ENCODE peak calls at places on chromosomes 11 and 22, in four cellular contexts. Z is GM12878, B is GM12891, M is ovary. O is an unnamed sample.

GRCh38 chr11:64607381-64608259 is 16.6 kb downstream of the SLC22A12 start:
- DNase-seq in Z (no peak), M (peak), B (no peak), O (no peak)

GRCh38 chr11:92627615-92628201 is 341.7 kb upstream of the MTNR1B start:
- DNase-seq in M (no peak), Z (no peak), B (no peak), O (no peak)

GRCh38 chr11:501683-502287 is 5.3 kb downstream of the RNH1 start:
- DNase-seq in B (peak), M (no peak), Z (no peak), O (no peak)

GRCh38 chr11:23903044-23903704 is 593.7 kb upstream of the LUZP2 start:
- DNase-seq in Z (no peak), M (no peak), B (no peak), O (no peak)

GRCh38 chr11:64742940-64743590 is 877 bp downstream of the RASGRP2 start:
- DNase-seq in M (peak), Z (no peak), B (peak), O (no peak)

GRCh38 chr11:65448418-65449196 is 26.0 kb downstream of the NEAT1 start:
- DNase-seq in M (peak), Z (no peak), B (no peak), O (peak)

GRCh38 chr22:42296381-42296853 is 26.0 kb upstream of the TCF20 start:
- DNase-seq in M (peak), Z (no peak), B (no peak), O (no peak)

GRCh38 chr11:17275376-17276235 is 933 bp upstream of the NUCB2 start:
- DNase-seq in B (no peak), Z (no peak), M (no peak), O (no peak)

GRCh38 chr11:113721462-113722066 is 15.5 kb upstream of the TMPRSS5 start:
- DNase-seq in B (no peak), M (no peak), Z (no peak), O (no peak)

GRCh38 chr11:110432713-110433392 is 3.1 kb downstream of the FDX1 start:
- DNase-seq in B (no peak), M (no peak), Z (no peak), O (no peak)

GRCh38 chr22:41238570-41239442 is 1.9 kb downstream of the CHADL start:
- DNase-seq in Z (no peak), M (no peak), B (no peak), O (no peak)
- TF ChIP-seq POLR2A in Z (no peak), M (no peak), B (no peak), O (no peak)

DNA sequence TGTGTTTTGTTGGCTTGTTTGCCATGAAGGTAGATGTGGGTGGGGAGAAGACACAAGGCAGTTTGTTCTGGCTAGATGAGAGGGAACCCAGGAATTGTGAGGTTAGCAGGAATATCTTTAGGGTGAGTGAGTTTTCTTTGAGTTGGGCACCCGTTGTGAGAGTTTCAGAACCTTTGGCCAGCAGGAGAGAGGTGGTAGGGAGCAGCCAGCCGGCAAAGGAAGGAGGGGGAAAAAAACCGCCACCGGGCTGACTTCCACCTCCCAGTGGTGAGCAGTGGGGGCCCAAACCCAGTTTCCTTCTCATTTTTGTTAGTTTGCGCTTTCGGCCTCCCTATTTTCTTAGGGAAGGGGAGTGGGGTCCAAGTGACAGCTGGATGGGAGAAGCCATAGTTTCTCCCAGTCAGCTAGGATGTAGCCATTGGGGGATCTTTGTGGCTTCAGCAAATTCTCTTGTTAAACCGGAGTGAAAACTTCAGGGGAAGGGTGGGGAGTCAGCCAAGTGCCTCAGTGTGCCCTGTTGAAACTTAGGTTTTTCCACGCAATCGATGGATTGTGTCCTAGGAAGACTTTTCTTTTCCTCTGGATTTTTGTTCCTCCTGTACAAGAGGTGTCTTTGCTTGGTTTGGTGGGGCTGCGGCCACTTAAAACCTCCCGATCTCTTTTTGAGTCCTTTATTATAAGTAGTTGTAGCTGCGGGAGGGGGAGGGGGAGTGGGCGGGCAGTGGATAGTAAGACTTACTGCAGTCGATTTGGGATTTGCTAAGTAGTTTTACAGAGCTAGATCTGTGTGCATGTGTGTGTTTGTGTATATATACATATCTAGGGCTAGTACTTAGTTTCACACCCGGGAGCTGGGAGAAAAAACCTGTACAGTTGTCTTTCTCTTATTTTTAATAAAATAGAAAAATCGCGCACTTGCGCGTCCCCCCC is 1.1 kb upstream of the GCAT start:
- DNase-seq in Z (no peak), B (no peak), M (peak), O (no peak)
- TF ChIP-seq POLR2A in Z (no peak), B (no peak), M (no peak), O (no peak)

DNA sequence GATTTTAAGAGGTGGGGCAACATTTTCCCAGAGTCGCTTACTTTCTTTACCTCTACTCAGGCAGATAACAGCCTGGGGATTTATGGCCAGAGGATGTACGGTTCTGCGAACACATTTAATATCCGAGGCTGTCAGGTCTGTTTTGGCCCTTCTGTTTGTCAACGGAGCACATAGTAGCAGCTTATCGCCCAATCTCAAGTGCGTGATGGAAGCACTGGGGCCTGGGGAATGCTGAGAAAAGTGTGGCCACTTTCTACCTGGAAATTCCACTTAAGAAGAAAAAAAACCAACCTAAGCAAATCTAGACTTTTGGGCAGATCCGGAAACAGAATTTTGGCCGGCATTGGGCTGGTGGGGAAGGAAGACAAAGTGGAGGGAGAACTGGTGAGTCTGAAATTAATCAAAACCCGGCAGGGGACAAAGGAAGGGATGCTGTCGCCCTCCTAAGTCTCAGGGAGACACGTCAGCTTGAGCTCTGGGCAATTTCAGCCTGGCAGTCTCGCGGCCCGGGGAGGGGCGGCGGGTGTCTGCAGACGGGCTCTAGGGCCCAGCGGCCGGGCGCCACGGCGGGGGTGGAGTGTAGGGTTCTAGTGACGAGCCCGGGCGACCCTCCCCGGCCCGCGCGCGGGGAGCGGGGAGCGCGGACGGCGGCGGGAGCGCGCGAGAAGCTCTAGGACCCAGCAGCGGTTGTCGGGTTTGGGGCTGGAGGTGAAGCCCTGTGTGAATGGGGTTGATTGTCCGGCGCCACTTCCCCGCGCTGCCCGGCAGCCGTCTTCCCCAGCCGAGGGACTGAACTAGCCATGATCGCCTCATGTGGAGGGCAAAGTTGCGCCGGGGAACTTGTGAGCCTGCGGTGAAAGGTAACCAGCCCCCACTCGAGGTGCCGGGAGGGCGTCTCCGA is at the start of gene AMOTL1:
- DNase-seq in B (peak), Z (no peak), M (peak), O (peak)
- TF ChIP-seq POLR2A in B (no peak), Z (no peak), M (peak), O (no peak)

DNA sequence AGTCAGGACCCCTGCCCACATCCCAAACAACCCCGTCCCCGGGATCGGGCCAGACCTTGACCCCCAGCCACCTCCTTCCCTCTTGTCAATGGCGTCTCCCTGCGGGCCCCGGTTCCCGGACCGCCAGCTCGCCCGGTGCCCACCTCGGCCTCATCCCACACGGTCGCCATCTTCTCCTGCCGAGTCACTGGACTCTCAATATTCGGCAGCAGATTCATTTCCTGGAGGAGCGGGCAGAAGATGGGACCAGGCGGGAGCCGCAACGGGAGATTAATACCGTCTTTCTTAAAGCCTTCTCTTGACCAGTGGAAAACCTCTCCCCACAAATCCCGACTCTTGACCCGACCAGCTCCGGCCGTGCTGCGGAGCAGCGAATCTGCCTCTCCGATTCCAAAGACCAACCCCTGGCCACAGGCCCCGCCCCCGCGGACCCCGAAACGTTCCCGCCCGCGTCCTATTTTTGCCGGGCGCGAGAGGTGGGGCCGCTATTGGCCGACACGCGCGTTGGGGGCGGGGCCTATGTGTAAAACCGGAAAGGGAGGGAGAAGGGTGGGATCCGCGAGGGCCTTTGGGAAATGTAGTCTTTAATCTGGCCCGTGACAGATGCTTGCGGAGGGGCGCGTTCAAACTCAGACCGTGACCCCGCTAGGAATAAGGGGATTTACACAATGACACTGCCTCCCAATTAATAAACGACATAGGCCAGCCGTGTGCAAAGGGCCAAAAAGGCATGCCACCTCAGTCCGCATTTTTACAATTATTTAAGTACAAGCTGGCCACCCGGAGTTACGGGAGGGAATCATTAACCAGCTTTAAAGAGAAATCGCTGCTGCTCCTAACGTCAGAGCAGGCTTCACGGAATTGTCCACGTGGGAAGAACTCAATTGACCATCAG is at the start of gene PSMC3:
- DNase-seq in Z (peak), M (peak), B (peak), O (peak)
- TF ChIP-seq POLR2A in Z (peak), M (peak), B (peak), O (no peak)

DNA sequence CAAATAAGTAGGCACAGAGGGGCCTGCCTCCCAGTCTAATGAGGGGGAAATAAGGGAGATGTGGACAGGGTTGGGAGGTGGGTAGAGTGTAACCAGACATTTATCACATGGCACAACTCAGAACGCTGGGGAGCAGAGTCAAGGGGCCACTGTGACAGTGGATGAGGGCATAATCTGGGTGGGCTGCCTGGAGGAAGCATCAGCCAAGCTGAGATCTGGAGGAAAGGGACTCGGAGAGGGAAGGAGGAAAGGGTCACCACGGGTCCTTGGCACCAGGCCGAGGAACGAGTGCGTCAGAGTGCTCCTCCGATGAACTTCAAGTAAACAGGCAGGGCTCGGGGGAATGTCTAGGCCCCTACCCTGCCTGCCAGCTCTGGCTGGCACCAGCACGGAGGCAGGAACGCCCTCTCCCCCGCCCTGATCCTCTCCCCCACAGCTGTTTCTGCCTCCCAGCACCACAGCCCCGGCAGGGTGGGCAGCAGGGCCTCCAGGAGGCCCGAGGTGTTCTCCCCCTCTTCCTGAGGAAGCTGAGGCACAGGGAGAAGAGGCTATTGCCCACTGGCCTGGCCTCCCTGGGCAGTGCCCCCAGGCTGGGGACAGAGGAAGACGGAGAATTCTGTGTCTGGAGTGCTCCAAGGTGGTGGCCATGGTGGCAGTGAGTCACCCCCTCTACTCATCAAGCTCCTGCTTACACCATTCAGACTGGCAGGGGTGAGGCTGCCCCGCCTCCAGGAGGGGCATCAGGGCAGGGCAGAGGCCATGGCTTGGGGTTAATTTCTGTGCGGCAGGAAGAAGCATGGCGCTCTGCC is 4.2 kb downstream of the ALDH3B1 start:
- DNase-seq in Z (no peak), B (no peak), M (peak), O (peak)
- TF ChIP-seq POLR2A in Z (no peak), B (no peak), M (no peak), O (no peak)

GRCh38 chr11:78187366-78188011 is 937 bp downstream of the KCTD21 start:
- DNase-seq in B (no peak), Z (no peak), M (no peak), O (no peak)

GRCh38 chr11:78190374-78190773 is 1.7 kb downstream of the USP35 start:
- DNase-seq in B (no peak), M (peak), Z (peak), O (no peak)

GRCh38 chr11:78189851-78190250 is 1.1 kb downstream of the USP35 start:
- DNase-seq in B (no peak), Z (no peak), M (peak), O (no peak)

GRCh38 chr11:78188809-78189724 is at the start of gene USP35:
- DNase-seq in B (no peak), M (no peak), Z (no peak), O (no peak)

GRCh38 chr11:78188012-78188808 is at the start of gene KCTD21:
- DNase-seq in B (peak), Z (peak), M (peak), O (peak)
- TF ChIP-seq POLR2A in B (no peak), Z (peak), M (peak), O (no peak)

DNA sequence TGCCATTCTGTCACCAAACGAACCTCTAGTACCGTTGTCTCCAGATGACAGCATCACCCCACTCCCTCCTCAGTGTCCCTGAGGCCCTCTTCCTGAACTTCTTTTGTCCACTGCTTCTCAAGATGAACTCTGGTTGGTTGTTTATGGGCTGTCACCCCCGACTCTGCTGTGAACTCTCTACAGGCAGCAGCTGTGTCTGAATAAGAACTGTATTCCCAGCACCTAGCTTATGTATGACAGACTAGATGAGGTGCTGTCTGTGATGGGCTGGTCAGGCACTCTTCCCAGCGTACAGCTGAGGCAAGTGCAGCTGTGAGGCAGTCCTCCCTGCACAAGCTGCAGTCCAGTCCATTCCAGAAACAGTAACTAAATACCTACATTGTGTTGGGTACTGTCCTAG is 111.4 kb upstream of the PITPNB start:
- DNase-seq in Z (no peak), M (no peak), B (no peak), O (no peak)
- TF ChIP-seq POLR2A in Z (no peak), M (no peak), B (no peak), O (no peak)

DNA sequence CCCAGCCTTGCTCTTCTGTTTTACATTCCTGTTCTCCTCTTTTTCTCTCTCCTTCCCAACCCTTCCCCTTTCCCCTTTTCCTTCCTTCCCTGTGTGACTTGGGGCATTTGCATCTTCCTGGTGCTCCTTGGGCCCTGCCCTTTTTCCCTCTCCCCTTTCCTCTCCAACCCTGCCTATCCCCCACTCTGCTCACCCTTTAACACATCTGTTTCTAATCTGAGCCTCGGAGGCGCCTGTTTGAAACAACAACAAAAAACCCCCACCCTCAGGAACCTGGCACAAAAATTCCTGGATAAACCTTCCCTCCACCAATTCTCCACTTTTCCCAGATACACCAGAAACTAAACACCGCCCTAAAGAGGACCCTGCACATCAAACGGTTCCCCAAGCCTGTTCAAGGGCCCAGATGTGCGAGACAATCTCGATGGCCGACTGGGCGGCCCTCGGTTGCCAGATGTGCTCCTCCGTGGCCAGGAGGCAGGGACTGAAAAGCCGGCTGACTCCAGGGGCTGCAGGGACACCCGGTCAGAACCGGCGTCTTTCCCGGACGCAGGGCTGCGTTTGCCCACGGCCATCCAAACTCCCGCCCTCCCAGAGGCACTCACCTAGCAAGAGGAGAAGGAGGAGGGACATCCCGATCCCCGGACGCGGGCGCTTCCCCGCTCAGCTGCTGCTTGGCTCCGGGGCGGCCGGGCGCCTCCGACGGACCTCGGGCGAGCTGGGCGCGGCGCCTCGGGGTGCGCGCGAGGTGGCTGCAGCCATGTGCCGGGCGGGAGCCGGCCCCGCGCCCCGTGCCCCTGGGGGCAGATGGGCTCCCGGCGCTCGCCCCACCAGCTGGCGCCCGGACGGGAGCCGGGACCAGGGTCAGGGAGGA is 503 bp downstream of the CLMP start:
- DNase-seq in Z (no peak), B (no peak), M (peak), O (no peak)
- TF ChIP-seq POLR2A in Z (no peak), B (no peak), M (no peak), O (no peak)